ENCODE peak calls at places on chromosomes 3 and 15, in nine cellular contexts. F, I, J, K, G, Z, B, O and P are unnamed samples.

GRCh38 chr15:22845289-22845900 is 6.9 kb downstream of the NIPA2 start:
- DNase-seq in F (no peak), I (peak), J (no peak), K (no peak), G (no peak), Z (no peak), B (no peak), O (peak), P (no peak)

GRCh38 chr15:67146875-67147381 is 81.5 kb downstream of the SMAD3 start:
- DNase-seq in F (no peak), I (peak), J (no peak), K (no peak), G (no peak), Z (peak), B (no peak), O (peak), P (no peak)

GRCh38 chr15:54289590-54290136 is 311.4 kb downstream of the UNC13C start:
- DNase-seq in F (no peak), I (no peak), J (no peak), K (no peak), G (no peak), Z (no peak), B (no peak), O (no peak), P (no peak)

GRCh38 chr3:29686889-29687592 is 406.2 kb downstream of the RBMS3 start:
- DNase-seq in F (no peak), I (peak), J (no peak), K (no peak), G (no peak), Z (no peak), B (no peak), O (peak), P (peak)

GRCh38 chr15:33234019-33234418 is 39.5 kb upstream of the FMN1 start:
- DNase-seq in F (no peak), I (peak), J (no peak), K (no peak), G (no peak), Z (no peak), B (peak), O (peak), P (no peak)

GRCh38 chr3:101509276-101509675 is 3.7 kb downstream of the SENP7 start:
- DNase-seq in F (no peak), I (peak), J (no peak), K (no peak), G (no peak), Z (no peak), B (no peak), O (no peak), P (no peak)

GRCh38 chr3:101036676-101037075 is 43.5 kb upstream of the ABI3BP start:
- DNase-seq in F (no peak), I (no peak), J (no peak), K (no peak), G (no peak), Z (no peak), B (no peak), O (peak), P (no peak)

GRCh38 chr15:88454867-88455810 is 12.0 kb downstream of the MRPL46 start:
- DNase-seq in F (peak), I (peak), J (peak), K (peak), G (no peak), Z (no peak), B (peak), O (peak), P (peak)

GRCh38 chr3:79140718-79141117 is 627.1 kb downstream of the ROBO1 start:
- DNase-seq in F (no peak), I (peak), J (no peak), K (no peak), G (no peak), Z (no peak), B (no peak), O (peak), P (no peak)

GRCh38 chr15:60038111-60038521 is 34.0 kb downstream of the FOXB1 start:
- DNase-seq in F (no peak), I (no peak), J (no peak), K (no peak), G (no peak), Z (peak), B (peak), O (no peak), P (no peak)

GRCh38 chr3:47485812-47486211 is 10.1 kb upstream of the SCAP start:
- DNase-seq in F (no peak), I (no peak), J (no peak), K (no peak), G (no peak), Z (no peak), B (no peak), O (no peak), P (no peak)

GRCh38 chr3:188006726-188007393 is 147.1 kb upstream of the LPP start:
- DNase-seq in F (no peak), I (no peak), J (no peak), K (no peak), G (peak), Z (peak), B (peak), O (peak), P (no peak)

GRCh38 chr3:4712109-4712508 is 219.0 kb downstream of the ITPR1 start:
- DNase-seq in F (no peak), I (peak), J (no peak), K (no peak), G (no peak), Z (peak), B (no peak), O (peak), P (no peak)

GRCh38 chr15:99149366-99149765 is 44.5 kb downstream of the SYNM start:
- DNase-seq in F (no peak), I (no peak), J (no peak), K (no peak), G (no peak), Z (no peak), B (no peak), O (no peak), P (no peak)

GRCh38 chr15:66603301-66604179 is 37.7 kb upstream of the LCTL start:
- DNase-seq in F (peak), I (peak), J (peak), K (no peak), G (peak), Z (no peak), B (peak), O (peak), P (peak)